ENCODE peak calls at places on chromosomes 4 and X, in five cellular contexts. I, M, D, F and U are unnamed samples.
A peak's percentile ranks its signal among the peaks of the same experiment; 100 is the strongest.

GRCh38 chr4:114103908-114104307 is 124.5 kb upstream of the ARSJ start:
- DNase-seq in D (no peak), I (no peak), F (no peak), M (no peak), U (no peak)

GRCh38 chrX:112653017-112653416 is 26.7 kb downstream of the LHFPL1 start:
- DNase-seq in D (no peak), I (no peak), M (no peak), F (no peak), U (no peak)

GRCh38 chrX:101078716-101079115 is at the start of gene TMEM35A:
- DNase-seq in D (peak; percentile 45), I (no peak), M (no peak), F (no peak), U (no peak)

GRCh38 chr4:180120114-180120513 is 2123.1 kb upstream of the TENM3 start:
- DNase-seq in M (no peak), D (no peak), F (no peak), I (no peak), U (no peak)

GRCh38 chr4:7410470-7410869 is 24.3 kb downstream of the PSAPL1 start:
- DNase-seq in M (no peak), F (no peak), D (no peak), I (no peak), U (no peak)

GRCh38 chr4:115154826-115155225 is 41.4 kb upstream of the NDST4 start:
- DNase-seq in F (peak; percentile 1), M (no peak), D (no peak), I (no peak), U (no peak)

GRCh38 chr4:86250006-86250405 is 109.8 kb downstream of the MAPK10 start:
- DNase-seq in I (no peak), D (no peak), M (no peak), F (no peak), U (no peak)

GRCh38 chr4:69832326-69833030 is 27.5 kb downstream of the SULT1E1 start:
- DNase-seq in M (no peak), D (no peak), I (no peak), F (no peak), U (no peak)

GRCh38 chr4:5036239-5036638 is 15.0 kb upstream of the STK32B start:
- DNase-seq in D (peak; percentile 52), F (no peak), I (peak; percentile 35), M (no peak), U (no peak)

GRCh38 chrX:87727615-87728014 is 210.0 kb downstream of the KLHL4 start:
- DNase-seq in D (no peak), F (no peak), I (no peak), M (no peak), U (no peak)

GRCh38 chr4:13322681-13323101 is 161.4 kb downstream of the RAB28 start:
- DNase-seq in I (peak; percentile 91), F (peak; percentile 54), M (no peak), D (peak; percentile 92), U (peak; percentile 85)

GRCh38 chr4:28313729-28314713 is 1453.4 kb downstream of the STIM2 start:
- DNase-seq in M (no peak), D (no peak), F (peak; percentile 24), I (no peak), U (no peak)

GRCh38 chrX:110219920-110220319 is 98.0 kb downstream of the AMMECR1 start:
- DNase-seq in M (no peak), F (peak; percentile 56), D (peak; percentile 56), I (no peak), U (no peak)

GRCh38 chr4:132180020-132180427 is 969.1 kb upstream of the PCDH10 start:
- DNase-seq in F (peak; percentile 79), D (peak; percentile 64), I (peak; percentile 78), M (no peak), U (peak; percentile 40)

GRCh38 chrX:17622331-17622730 is 115.0 kb upstream of the SCML1 start:
- DNase-seq in F (no peak), I (no peak), D (no peak), M (no peak), U (no peak)

GRCh38 chr4:76558391-76559235 is 123.6 kb downstream of the SHROOM3 start:
- DNase-seq in M (no peak), D (no peak), I (no peak), F (no peak), U (no peak)

GRCh38 chrX:4240541-4241194 is 527.2 kb upstream of the PRKX start:
- DNase-seq in I (no peak), F (no peak), M (no peak), D (no peak), U (no peak)

GRCh38 chr4:13530823-13531608 is 13.3 kb downstream of the NKX3-2 start:
- DNase-seq in D (no peak), I (no peak), M (no peak), F (no peak), U (no peak)

GRCh38 chr4:143282170-143282760 is 54.4 kb upstream of the GAB1 start:
- DNase-seq in F (no peak), D (no peak), I (no peak), M (no peak), U (no peak)

GRCh38 chrX:21968333-21968732 is 27.8 kb downstream of the SMS start:
- DNase-seq in D (no peak), F (no peak), I (no peak), M (no peak), U (no peak)

GRCh38 chr4:176778063-176778462 is 14.7 kb downstream of the VEGFC start:
- DNase-seq in D (peak; percentile 83), I (no peak), M (no peak), F (peak; percentile 40), U (peak; percentile 69)

GRCh38 chr4:75916091-75916661 is 13.9 kb upstream of the PPEF2 start:
- DNase-seq in D (peak; percentile 65), I (peak; percentile 57), M (peak; percentile 47), F (peak; percentile 16), U (no peak)

GRCh38 chr4:38957947-38958346 is 74.3 kb downstream of the TMEM156 start:
- DNase-seq in D (no peak), F (no peak), M (no peak), I (no peak), U (no peak)

GRCh38 chrX:20046270-20046669 is 55.4 kb upstream of the BCLAF3 start:
- DNase-seq in D (no peak), I (no peak), M (no peak), F (no peak), U (no peak)

GRCh38 chrX:118973389-118974087 is 880 bp upstream of the LONRF3 start:
- DNase-seq in D (no peak), M (no peak), I (no peak), F (no peak), U (no peak)

GRCh38 chr4:144778364-144778763 is 132.4 kb downstream of the HHIP start:
- DNase-seq in D (no peak), F (no peak), M (no peak), I (no peak), U (no peak)

GRCh38 chrX:132957211-132958085 is 981 bp downstream of the HS6ST2 start:
- DNase-seq in I (no peak), M (no peak), F (no peak), D (peak; percentile 3), U (no peak)

GRCh38 chr4:36573441-36573840 is 292.0 kb downstream of the DTHD1 start:
- DNase-seq in F (no peak), D (no peak), M (no peak), I (no peak), U (no peak)

GRCh38 chrX:9231491-9231890 is 197.6 kb upstream of the FAM9B start:
- DNase-seq in I (no peak), F (no peak), D (no peak), M (peak; percentile 48), U (peak; percentile 3)

GRCh38 chr4:156472624-156473023 is 499.0 kb downstream of the PDGFC start:
- DNase-seq in D (no peak), F (peak; percentile 1), M (no peak), I (no peak), U (no peak)

GRCh38 chrX:50635162-50635561 is 164.5 kb upstream of the DGKK start:
- DNase-seq in M (no peak), I (no peak), D (no peak), F (no peak), U (no peak)

GRCh38 chr4:129110931-129111330 is 15.0 kb downstream of the C4orf33 start:
- DNase-seq in D (no peak), I (no peak), F (no peak), M (no peak), U (no peak)

GRCh38 chr4:31844350-31844749 is 1124.2 kb downstream of the PCDH7 start:
- DNase-seq in D (no peak), I (no peak), M (no peak), F (no peak), U (no peak)

GRCh38 chrX:24759786-24760185 is 66.1 kb downstream of the POLA1 start:
- DNase-seq in D (no peak), F (no peak), I (no peak), M (no peak), U (no peak)

GRCh38 chrX:53682885-53683555 is 3.5 kb downstream of the HUWE1 start:
- DNase-seq in M (peak; percentile 46), D (peak; percentile 62), I (no peak), F (peak; percentile 56), U (peak; percentile 8)

GRCh38 chr4:138202686-138203085 is 39.5 kb downstream of the SLC7A11 start:
- DNase-seq in F (no peak), M (no peak), I (no peak), D (no peak), U (no peak)

GRCh38 chr4:138196153-138196552 is 46.0 kb downstream of the SLC7A11 start:
- DNase-seq in D (no peak), M (no peak), F (no peak), I (no peak), U (no peak)

GRCh38 chr4:138204507-138204906 is 37.6 kb downstream of the SLC7A11 start:
- DNase-seq in F (no peak), D (no peak), I (no peak), M (no peak), U (no peak)

GRCh38 chr4:138199568-138200235 is 42.4 kb downstream of the SLC7A11 start:
- DNase-seq in M (no peak), F (peak; percentile 94), D (peak; percentile 57), I (no peak), U (no peak)

DNA sequence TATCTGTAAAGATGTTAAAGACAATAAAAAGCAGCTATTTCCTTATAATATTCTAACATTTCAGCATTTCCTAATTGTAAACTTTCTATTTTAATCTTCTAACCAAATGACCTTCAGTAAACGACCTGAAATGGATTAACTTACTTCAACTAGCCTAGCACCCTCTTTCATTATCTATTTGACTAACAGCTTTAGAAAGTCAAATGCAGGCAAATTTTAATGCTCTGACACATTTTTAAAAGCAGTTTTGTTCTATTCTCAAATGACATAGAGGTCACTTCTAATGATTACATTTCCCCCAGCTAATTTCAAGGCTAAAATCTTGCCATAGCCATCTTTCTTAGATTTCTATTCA is 41.9 kb downstream of the SLC7A11 start:
- DNase-seq in F (no peak), D (no peak), I (no peak), M (no peak), U (no peak)
- H3K4me3 ChIP-seq in F (no peak overlapping the region), D (no peak overlapping the region), I (no peak overlapping the region), M (no peak overlapping the region), U (no peak overlapping the region)

GRCh38 chr4:1872918-1873269 is 1.7 kb downstream of the NSD2 start:
- DNase-seq in F (peak; percentile 60), M (no peak), D (peak; percentile 59), I (no peak), U (peak; percentile 25)
- H3K4me3 ChIP-seq in F (peak overlapping the region; percentile 86), M (peak overlapping the region; percentile 85), D (peak overlapping the region; percentile 61), I (peak overlapping the region; percentile 74), U (peak overlapping the region; percentile 68)

GRCh38 chr4:146059865-146060264 is 115.7 kb upstream of the LSM6 start:
- DNase-seq in I (no peak), D (no peak), M (no peak), F (no peak), U (no peak)
- H3K4me3 ChIP-seq in I (no peak overlapping the region), D (no peak overlapping the region), M (no peak overlapping the region), F (no peak overlapping the region), U (no peak overlapping the region)

GRCh38 chr4:112510468-112511293 is 5.3 kb downstream of the NEUROG2 start:
- DNase-seq in I (no peak), D (no peak), M (no peak), F (no peak), U (no peak)
- H3K4me3 ChIP-seq in I (peak overlapping the region; percentile 20), D (no peak overlapping the region), M (no peak overlapping the region), F (peak overlapping the region; percentile 25), U (peak overlapping the region; percentile 19)